ENCODE peak calls at places on chromosome 4, in seven cellular contexts. One of them, this sample, is unnamed.

GRCh38 chr4:176387571-176387970 is 67.8 kb downstream of the SPCS3 start:
- DNase-seq in tibial artery: no peak
- DNase-seq in fibroblast of lung: no peak
- DNase-seq in suprapubic skin: no peak
- DNase-seq in cardiac muscle cell: no peak
- DNase-seq in pancreas: no peak
- DNase-seq in A549: no peak
- DNase-seq in this sample: no peak

GRCh38 chr4:84870398-84871163 is 95.9 kb downstream of the WDFY3 start:
- DNase-seq in tibial artery: no peak
- DNase-seq in fibroblast of lung: peak; percentile 91
- DNase-seq in suprapubic skin: no peak
- DNase-seq in cardiac muscle cell: no peak
- DNase-seq in pancreas: no peak
- DNase-seq in A549: peak; percentile 9
- DNase-seq in this sample: no peak

GRCh38 chr4:87058272-87059073 is 123.7 kb downstream of the AFF1 start:
- DNase-seq in tibial artery: no peak
- DNase-seq in fibroblast of lung: no peak
- DNase-seq in suprapubic skin: no peak
- DNase-seq in cardiac muscle cell: no peak
- DNase-seq in pancreas: no peak
- DNase-seq in A549: no peak
- DNase-seq in this sample: no peak

GRCh38 chr4:81648576-81649272 is 177.0 kb upstream of the RASGEF1B start:
- DNase-seq in tibial artery: no peak
- DNase-seq in fibroblast of lung: peak; percentile 55
- DNase-seq in suprapubic skin: no peak
- DNase-seq in cardiac muscle cell: no peak
- DNase-seq in pancreas: no peak
- DNase-seq in A549: no peak
- DNase-seq in this sample: no peak

GRCh38 chr4:64271601-64272081 is 137.6 kb downstream of the TECRL start:
- DNase-seq in tibial artery: no peak
- DNase-seq in fibroblast of lung: peak; percentile 0
- DNase-seq in suprapubic skin: no peak
- DNase-seq in cardiac muscle cell: peak; percentile 44
- DNase-seq in pancreas: no peak
- DNase-seq in A549: peak; percentile 2
- DNase-seq in this sample: no peak

GRCh38 chr4:31613946-31614623 is 893.9 kb downstream of the PCDH7 start:
- DNase-seq in tibial artery: no peak
- DNase-seq in fibroblast of lung: peak; percentile 1
- DNase-seq in suprapubic skin: no peak
- DNase-seq in cardiac muscle cell: no peak
- DNase-seq in pancreas: no peak
- DNase-seq in A549: no peak
- DNase-seq in this sample: no peak

GRCh38 chr4:19711871-19712270 is 539.8 kb upstream of the SLIT2 start:
- DNase-seq in tibial artery: no peak
- DNase-seq in fibroblast of lung: peak; percentile 88
- DNase-seq in suprapubic skin: no peak
- DNase-seq in cardiac muscle cell: no peak
- DNase-seq in pancreas: no peak
- DNase-seq in A549: no peak
- DNase-seq in this sample: no peak

GRCh38 chr4:149409186-149410056 is 406.2 kb downstream of the IQCM start:
- DNase-seq in tibial artery: peak; percentile 19
- DNase-seq in fibroblast of lung: peak; percentile 95
- DNase-seq in suprapubic skin: no peak
- DNase-seq in cardiac muscle cell: no peak
- DNase-seq in pancreas: no peak
- DNase-seq in A549: peak; percentile 0
- DNase-seq in this sample: peak; percentile 75

GRCh38 chr4:76307670-76308014 is 1.1 kb downstream of the STBD1 start:
- DNase-seq in tibial artery: peak; percentile 30
- DNase-seq in fibroblast of lung: no peak
- DNase-seq in suprapubic skin: no peak
- DNase-seq in cardiac muscle cell: peak; percentile 46
- DNase-seq in pancreas: peak; percentile 30
- DNase-seq in A549: no peak
- DNase-seq in this sample: no peak

GRCh38 chr4:108247511-108248088 is 78.9 kb upstream of the LEF1 start:
- DNase-seq in tibial artery: no peak
- DNase-seq in fibroblast of lung: peak; percentile 7
- DNase-seq in suprapubic skin: no peak
- DNase-seq in cardiac muscle cell: peak; percentile 92
- DNase-seq in pancreas: no peak
- DNase-seq in A549: no peak
- DNase-seq in this sample: no peak

GRCh38 chr4:178306565-178306964 is 864.3 kb upstream of the AGA start:
- DNase-seq in tibial artery: no peak
- DNase-seq in fibroblast of lung: peak; percentile 52
- DNase-seq in suprapubic skin: no peak
- DNase-seq in cardiac muscle cell: peak; percentile 37
- DNase-seq in pancreas: no peak
- DNase-seq in A549: no peak
- DNase-seq in this sample: no peak

GRCh38 chr4:156169011-156169410 is 215.3 kb upstream of the CTSO start:
- DNase-seq in tibial artery: peak; percentile 21
- DNase-seq in fibroblast of lung: peak; percentile 99
- DNase-seq in suprapubic skin: no peak
- DNase-seq in cardiac muscle cell: peak; percentile 49
- DNase-seq in pancreas: no peak
- DNase-seq in A549: no peak
- DNase-seq in this sample: no peak

GRCh38 chr4:156558365-156559025 is 413.1 kb downstream of the PDGFC start:
- DNase-seq in tibial artery: no peak
- DNase-seq in fibroblast of lung: peak; percentile 56
- DNase-seq in suprapubic skin: no peak
- DNase-seq in cardiac muscle cell: no peak
- DNase-seq in pancreas: no peak
- DNase-seq in A549: no peak
- DNase-seq in this sample: no peak

GRCh38 chr4:72564789-72565188 is 4.2 kb downstream of the ADAMTS3 start:
- DNase-seq in tibial artery: no peak
- DNase-seq in fibroblast of lung: no peak
- DNase-seq in suprapubic skin: no peak
- DNase-seq in cardiac muscle cell: no peak
- DNase-seq in pancreas: no peak
- DNase-seq in A549: no peak
- DNase-seq in this sample: no peak

GRCh38 chr4:1612278-1613098 is 71.6 kb downstream of the FAM53A start:
- DNase-seq in tibial artery: no peak
- DNase-seq in fibroblast of lung: no peak
- DNase-seq in suprapubic skin: no peak
- DNase-seq in cardiac muscle cell: no peak
- DNase-seq in pancreas: no peak
- DNase-seq in A549: no peak
- DNase-seq in this sample: peak; percentile 34

GRCh38 chr4:38210396-38211114 is 250.4 kb downstream of the PTTG2 start:
- DNase-seq in tibial artery: no peak
- DNase-seq in fibroblast of lung: peak; percentile 61
- DNase-seq in suprapubic skin: no peak
- DNase-seq in cardiac muscle cell: no peak
- DNase-seq in pancreas: no peak
- DNase-seq in A549: no peak
- DNase-seq in this sample: no peak

GRCh38 chr4:149796381-149796780 is 19.3 kb downstream of the IQCM start:
- DNase-seq in tibial artery: no peak
- DNase-seq in fibroblast of lung: no peak
- DNase-seq in suprapubic skin: no peak
- DNase-seq in cardiac muscle cell: no peak
- DNase-seq in pancreas: no peak
- DNase-seq in A549: no peak
- DNase-seq in this sample: no peak

GRCh38 chr4:94452476-94453300 is 946 bp downstream of the PDLIM5 start:
- DNase-seq in tibial artery: peak; percentile 90
- DNase-seq in fibroblast of lung: peak; percentile 90
- DNase-seq in suprapubic skin: peak; percentile 94
- DNase-seq in cardiac muscle cell: peak; percentile 92
- DNase-seq in pancreas: peak; percentile 72
- DNase-seq in A549: peak; percentile 17
- DNase-seq in this sample: peak; percentile 89

GRCh38 chr4:32826169-32826568 is 2106.0 kb downstream of the PCDH7 start:
- DNase-seq in tibial artery: no peak
- DNase-seq in fibroblast of lung: no peak
- DNase-seq in suprapubic skin: no peak
- DNase-seq in cardiac muscle cell: no peak
- DNase-seq in pancreas: no peak
- DNase-seq in A549: no peak
- DNase-seq in this sample: no peak

GRCh38 chr4:13541720-13542576 is 2.4 kb downstream of the NKX3-2 start:
- DNase-seq in tibial artery: no peak
- DNase-seq in fibroblast of lung: no peak
- DNase-seq in suprapubic skin: no peak
- DNase-seq in cardiac muscle cell: no peak
- DNase-seq in pancreas: peak; percentile 40
- DNase-seq in A549: no peak
- DNase-seq in this sample: peak; percentile 69

GRCh38 chr4:13543091-13543581 is 1.2 kb downstream of the NKX3-2 start:
- DNase-seq in tibial artery: no peak
- DNase-seq in fibroblast of lung: no peak
- DNase-seq in suprapubic skin: no peak
- DNase-seq in cardiac muscle cell: no peak
- DNase-seq in pancreas: no peak
- DNase-seq in A549: no peak
- DNase-seq in this sample: no peak

GRCh38 chr4:13543648-13544555 is at the start of gene NKX3-2:
- DNase-seq in tibial artery: no peak
- DNase-seq in fibroblast of lung: peak; percentile 20
- DNase-seq in suprapubic skin: no peak
- DNase-seq in cardiac muscle cell: peak; percentile 76
- DNase-seq in pancreas: no peak
- DNase-seq in A549: no peak
- DNase-seq in this sample: peak; percentile 66

GRCh38 chr4:13541176-13541604 is 3.1 kb downstream of the NKX3-2 start:
- DNase-seq in tibial artery: no peak
- DNase-seq in fibroblast of lung: no peak
- DNase-seq in suprapubic skin: no peak
- DNase-seq in cardiac muscle cell: no peak
- DNase-seq in pancreas: no peak
- DNase-seq in A549: no peak
- DNase-seq in this sample: no peak

GRCh38 chr4:13542577-13543042 is 1.7 kb downstream of the NKX3-2 start:
- DNase-seq in tibial artery: no peak
- DNase-seq in fibroblast of lung: no peak
- DNase-seq in suprapubic skin: no peak
- DNase-seq in cardiac muscle cell: no peak
- DNase-seq in pancreas: no peak
- DNase-seq in A549: no peak
- DNase-seq in this sample: no peak
- H3K4me3 ChIP-seq in tibial artery: peak overlapping the region; percentile 9
- H3K4me3 ChIP-seq in fibroblast of lung: no peak overlapping the region
- H3K4me3 ChIP-seq in suprapubic skin: peak overlapping the region; percentile 27
- H3K4me3 ChIP-seq in cardiac muscle cell: no peak overlapping the region
- H3K4me3 ChIP-seq in pancreas: no peak overlapping the region
- H3K4me3 ChIP-seq in A549: no peak overlapping the region
- H3K4me3 ChIP-seq in this sample: no peak overlapping the region

GRCh38 chr4:57074753-57075152 is 35.4 kb downstream of the IGFBP7 start:
- DNase-seq in tibial artery: no peak
- DNase-seq in fibroblast of lung: peak; percentile 89
- DNase-seq in suprapubic skin: no peak
- DNase-seq in cardiac muscle cell: no peak
- DNase-seq in pancreas: no peak
- DNase-seq in A549: no peak
- DNase-seq in this sample: no peak

GRCh38 chr4:57068237-57068981 is 41.8 kb downstream of the IGFBP7 start:
- DNase-seq in tibial artery: no peak
- DNase-seq in fibroblast of lung: no peak
- DNase-seq in suprapubic skin: no peak
- DNase-seq in cardiac muscle cell: no peak
- DNase-seq in pancreas: no peak
- DNase-seq in A549: no peak
- DNase-seq in this sample: no peak

GRCh38 chr4:57071340-57071739 is 38.8 kb downstream of the IGFBP7 start:
- DNase-seq in tibial artery: peak; percentile 72
- DNase-seq in fibroblast of lung: peak; percentile 62
- DNase-seq in suprapubic skin: no peak
- DNase-seq in cardiac muscle cell: no peak
- DNase-seq in pancreas: no peak
- DNase-seq in A549: no peak
- DNase-seq in this sample: no peak

GRCh38 chr4:57073559-57073958 is 36.6 kb downstream of the IGFBP7 start:
- DNase-seq in tibial artery: no peak
- DNase-seq in fibroblast of lung: peak; percentile 51
- DNase-seq in suprapubic skin: no peak
- DNase-seq in cardiac muscle cell: no peak
- DNase-seq in pancreas: no peak
- DNase-seq in A549: no peak
- DNase-seq in this sample: no peak

GRCh38 chr4:57070461-57070860 is 39.7 kb downstream of the IGFBP7 start:
- DNase-seq in tibial artery: no peak
- DNase-seq in fibroblast of lung: no peak
- DNase-seq in suprapubic skin: no peak
- DNase-seq in cardiac muscle cell: no peak
- DNase-seq in pancreas: no peak
- DNase-seq in A549: no peak
- DNase-seq in this sample: no peak
- H3K4me1 ChIP-seq in tibial artery: no peaks in the 10 kb centered on the region
- H3K4me1 ChIP-seq in fibroblast of lung: peaks cover 23% of the 10 kb centered on the region
- H3K4me1 ChIP-seq in suprapubic skin: peaks cover 24% of the 10 kb centered on the region
- H3K4me1 ChIP-seq in cardiac muscle cell: peaks cover 12% of the 10 kb centered on the region
- H3K4me1 ChIP-seq in pancreas: no peaks in the 10 kb centered on the region
- H3K4me1 ChIP-seq in A549: peaks cover 85% of the 10 kb centered on the region
- H3K4me1 ChIP-seq in this sample: peaks cover 32% of the 10 kb centered on the region

GRCh38 chr4:27315625-27316024 is 455.0 kb downstream of the STIM2 start:
- DNase-seq in tibial artery: no peak
- DNase-seq in fibroblast of lung: no peak
- DNase-seq in suprapubic skin: no peak
- DNase-seq in cardiac muscle cell: no peak
- DNase-seq in pancreas: no peak
- DNase-seq in A549: no peak
- DNase-seq in this sample: no peak
- H3K27ac ChIP-seq in tibial artery: no peak overlapping the region
- H3K27ac ChIP-seq in fibroblast of lung: no peak overlapping the region
- H3K27ac ChIP-seq in suprapubic skin: no peak overlapping the region
- H3K27ac ChIP-seq in cardiac muscle cell: no peak overlapping the region
- H3K27ac ChIP-seq in pancreas: no peak overlapping the region
- H3K27ac ChIP-seq in A549: no peak overlapping the region
- H3K27ac ChIP-seq in this sample: no peak overlapping the region

DNA sequence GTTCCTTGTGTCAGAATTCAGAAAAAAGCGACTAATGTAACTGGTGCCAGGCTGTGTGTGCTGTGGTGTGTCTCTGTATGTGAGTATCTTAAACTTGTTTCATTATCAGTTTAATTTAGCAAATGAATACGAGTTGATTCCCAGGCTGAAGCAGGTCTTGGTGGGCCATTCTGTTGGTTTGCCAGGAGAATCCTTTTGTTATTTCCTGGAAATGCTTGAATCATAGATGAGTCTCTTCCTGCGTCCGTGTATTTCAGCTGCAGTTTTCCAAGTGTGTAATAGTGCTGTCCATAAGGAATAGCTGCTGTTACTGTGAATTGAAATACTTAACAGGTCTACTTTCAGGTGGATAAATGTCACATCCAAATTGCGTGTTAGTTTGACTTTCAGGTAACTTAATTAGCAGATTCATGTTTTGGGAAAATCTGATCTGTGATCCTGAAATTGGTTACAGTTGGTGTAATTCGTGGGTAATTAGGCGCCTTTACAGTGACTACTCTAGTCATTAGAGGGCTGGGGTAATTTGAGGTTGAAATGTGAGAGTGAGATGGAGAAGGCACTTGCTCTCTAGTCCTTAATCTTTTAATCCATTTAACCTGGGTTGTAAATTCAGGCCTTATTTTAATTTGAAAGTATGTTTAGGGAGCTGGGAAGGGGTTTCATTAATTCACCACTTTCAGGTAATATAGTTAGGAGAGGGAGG is 23.8 kb downstream of the TMEM131L start:
- DNase-seq in tibial artery: no peak
- DNase-seq in fibroblast of lung: peak; percentile 44
- DNase-seq in suprapubic skin: no peak
- DNase-seq in cardiac muscle cell: no peak
- DNase-seq in pancreas: no peak
- DNase-seq in A549: no peak
- DNase-seq in this sample: no peak
- H3K4me3 ChIP-seq in tibial artery: no peak overlapping the region
- H3K4me3 ChIP-seq in fibroblast of lung: no peak overlapping the region
- H3K4me3 ChIP-seq in suprapubic skin: no peak overlapping the region
- H3K4me3 ChIP-seq in cardiac muscle cell: no peak overlapping the region
- H3K4me3 ChIP-seq in pancreas: no peak overlapping the region
- H3K4me3 ChIP-seq in A549: no peak overlapping the region
- H3K4me3 ChIP-seq in this sample: no peak overlapping the region